ENCODE peak calls at places on chromosomes 13 and 19, in four cellular contexts. One of them, this sample, is unnamed.

GRCh38 chr13:114068723-114069322 is 63.6 kb downstream of the RASA3 start:
- DNase-seq in dorsolateral prefrontal cortex: no peak
- DNase-seq in stimulated activated CD4-positive, alpha-beta T cell treated with anti-CD3 and anti-CD28 coated beads, Interleukin-4, amount 100 ng/mL, for 4 hours: no peak
- DNase-seq in mesothelial cell of epicardium: no peak
- DNase-seq in this sample: no peak

GRCh38 chr13:40774672-40775071 is 3.7 kb upstream of the MRPS31 start:
- DNase-seq in mesothelial cell of epicardium: no peak
- DNase-seq in stimulated activated CD4-positive, alpha-beta T cell treated with anti-CD3 and anti-CD28 coated beads, Interleukin-4, amount 100 ng/mL, for 4 hours: no peak
- DNase-seq in dorsolateral prefrontal cortex: no peak
- DNase-seq in this sample: no peak

GRCh38 chr19:31328238-31328637 is 21.0 kb downstream of the TSHZ3 start:
- DNase-seq in mesothelial cell of epicardium: no peak
- DNase-seq in stimulated activated CD4-positive, alpha-beta T cell treated with anti-CD3 and anti-CD28 coated beads, Interleukin-4, amount 100 ng/mL, for 4 hours: no peak
- DNase-seq in dorsolateral prefrontal cortex: no peak
- DNase-seq in this sample: no peak

GRCh38 chr19:30161770-30162169 is 210.4 kb upstream of the ZNF536 start:
- DNase-seq in stimulated activated CD4-positive, alpha-beta T cell treated with anti-CD3 and anti-CD28 coated beads, Interleukin-4, amount 100 ng/mL, for 4 hours: no peak
- DNase-seq in dorsolateral prefrontal cortex: no peak
- DNase-seq in mesothelial cell of epicardium: no peak
- DNase-seq in this sample: no peak

GRCh38 chr13:107025991-107026390 is 458.1 kb upstream of the ARGLU1 start:
- DNase-seq in dorsolateral prefrontal cortex: no peak
- DNase-seq in mesothelial cell of epicardium: no peak
- DNase-seq in stimulated activated CD4-positive, alpha-beta T cell treated with anti-CD3 and anti-CD28 coated beads, Interleukin-4, amount 100 ng/mL, for 4 hours: no peak
- DNase-seq in this sample: no peak

GRCh38 chr13:33544308-33544707 is 258.8 kb upstream of the STARD13 start:
- DNase-seq in mesothelial cell of epicardium: no peak
- DNase-seq in stimulated activated CD4-positive, alpha-beta T cell treated with anti-CD3 and anti-CD28 coated beads, Interleukin-4, amount 100 ng/mL, for 4 hours: no peak
- DNase-seq in dorsolateral prefrontal cortex: no peak
- DNase-seq in this sample: no peak

GRCh38 chr19:23790641-23791488 is 32.2 kb upstream of the ZNF681 start:
- DNase-seq in dorsolateral prefrontal cortex: no peak
- DNase-seq in stimulated activated CD4-positive, alpha-beta T cell treated with anti-CD3 and anti-CD28 coated beads, Interleukin-4, amount 100 ng/mL, for 4 hours: no peak
- DNase-seq in mesothelial cell of epicardium: no peak
- DNase-seq in this sample: no peak

GRCh38 chr19:6663236-6664187 is 6.4 kb downstream of the TNFSF14 start:
- DNase-seq in dorsolateral prefrontal cortex: no peak
- DNase-seq in stimulated activated CD4-positive, alpha-beta T cell treated with anti-CD3 and anti-CD28 coated beads, Interleukin-4, amount 100 ng/mL, for 4 hours: peak; percentile 33
- DNase-seq in mesothelial cell of epicardium: no peak
- DNase-seq in this sample: peak; percentile 38

GRCh38 chr13:30698023-30698422 is 37.3 kb upstream of the ALOX5AP start:
- DNase-seq in mesothelial cell of epicardium: no peak
- DNase-seq in dorsolateral prefrontal cortex: no peak
- DNase-seq in stimulated activated CD4-positive, alpha-beta T cell treated with anti-CD3 and anti-CD28 coated beads, Interleukin-4, amount 100 ng/mL, for 4 hours: no peak
- DNase-seq in this sample: no peak

GRCh38 chr13:95957331-95957730 is 95.9 kb downstream of the UGGT2 start:
- DNase-seq in stimulated activated CD4-positive, alpha-beta T cell treated with anti-CD3 and anti-CD28 coated beads, Interleukin-4, amount 100 ng/mL, for 4 hours: no peak
- DNase-seq in mesothelial cell of epicardium: no peak
- DNase-seq in dorsolateral prefrontal cortex: no peak
- DNase-seq in this sample: no peak

GRCh38 chr19:6717441-6717971 is 2.9 kb downstream of the C3 start:
- DNase-seq in mesothelial cell of epicardium: no peak
- DNase-seq in dorsolateral prefrontal cortex: no peak
- DNase-seq in stimulated activated CD4-positive, alpha-beta T cell treated with anti-CD3 and anti-CD28 coated beads, Interleukin-4, amount 100 ng/mL, for 4 hours: no peak
- DNase-seq in this sample: no peak

GRCh38 chr19:11050323-11051114 is 38.7 kb upstream of the LDLR start:
- DNase-seq in dorsolateral prefrontal cortex: no peak
- DNase-seq in stimulated activated CD4-positive, alpha-beta T cell treated with anti-CD3 and anti-CD28 coated beads, Interleukin-4, amount 100 ng/mL, for 4 hours: no peak
- DNase-seq in mesothelial cell of epicardium: no peak
- DNase-seq in this sample: no peak

GRCh38 chr13:26474286-26474685 is 83.2 kb upstream of the WASF3 start:
- DNase-seq in stimulated activated CD4-positive, alpha-beta T cell treated with anti-CD3 and anti-CD28 coated beads, Interleukin-4, amount 100 ng/mL, for 4 hours: no peak
- DNase-seq in dorsolateral prefrontal cortex: no peak
- DNase-seq in mesothelial cell of epicardium: no peak
- DNase-seq in this sample: no peak

GRCh38 chr19:584240-585001 is 5.3 kb upstream of the HCN2 start:
- DNase-seq in stimulated activated CD4-positive, alpha-beta T cell treated with anti-CD3 and anti-CD28 coated beads, Interleukin-4, amount 100 ng/mL, for 4 hours: peak; percentile 67
- DNase-seq in dorsolateral prefrontal cortex: peak; percentile 42
- DNase-seq in mesothelial cell of epicardium: peak; percentile 63
- DNase-seq in this sample: peak; percentile 59

GRCh38 chr13:55553736-55554135 is 1587.0 kb upstream of the PRR20A start:
- DNase-seq in mesothelial cell of epicardium: no peak
- DNase-seq in dorsolateral prefrontal cortex: peak; percentile 60
- DNase-seq in stimulated activated CD4-positive, alpha-beta T cell treated with anti-CD3 and anti-CD28 coated beads, Interleukin-4, amount 100 ng/mL, for 4 hours: no peak
- DNase-seq in this sample: no peak

GRCh38 chr19:10104665-10105221 is 1.4 kb upstream of the PPAN start:
- DNase-seq in stimulated activated CD4-positive, alpha-beta T cell treated with anti-CD3 and anti-CD28 coated beads, Interleukin-4, amount 100 ng/mL, for 4 hours: peak; percentile 47
- DNase-seq in mesothelial cell of epicardium: no peak
- DNase-seq in dorsolateral prefrontal cortex: no peak
- DNase-seq in this sample: peak; percentile 76